ENCODE peak calls at places on chromosome 22, in six cellular contexts. S is K562, Y is HepG2, X is H1, M is HCT116, V is NT2/D1. A is an unnamed sample.

GRCh38 chr22:47570851-47571250 is 808.4 kb downstream of the TBC1D22A start:
- DNase-seq in X (no peak), V (no peak), S (no peak), M (no peak), Y (no peak), A (no peak)

GRCh38 chr22:19693981-19694670 is 20.2 kb upstream of the SEPTIN5 start:
- DNase-seq in V (no peak), M (no peak), X (no peak), S (no peak), Y (no peak), A (no peak)

GRCh38 chr22:19056951-19057401 is 65.2 kb downstream of the DGCR2 start:
- DNase-seq in V (no peak), M (no peak), S (no peak), Y (no peak), X (no peak), A (no peak)

GRCh38 chr22:29758959-29759358 is 7.8 kb downstream of the ZMAT5 start:
- DNase-seq in Y (no peak), S (no peak), X (no peak), V (no peak), M (no peak), A (no peak)

GRCh38 chr22:18050065-18050464 is 25.7 kb upstream of the MICAL3 start:
- DNase-seq in S (no peak), X (no peak), Y (no peak), V (no peak), M (no peak), A (no peak)

GRCh38 chr22:21657020-21657360 is 8.8 kb upstream of the PPIL2 start:
- DNase-seq in Y (no peak), X (no peak), S (no peak), M (no peak), V (no peak), A (no peak)

GRCh38 chr22:32911526-32911925 is 110.0 kb downstream of the TIMP3 start:
- DNase-seq in S (no peak), Y (no peak), M (no peak), X (no peak), V (no peak), A (no peak)

GRCh38 chr22:29260031-29260560 is 7.7 kb downstream of the RHBDD3 start:
- DNase-seq in X (no peak), Y (no peak), S (no peak), M (no peak), V (no peak), A (no peak)

GRCh38 chr22:25492950-25493790 is 71.3 kb upstream of the GRK3 start:
- DNase-seq in V (no peak), X (no peak), Y (no peak), S (no peak), M (no peak), A (no peak)

GRCh38 chr22:47395481-47395880 is 633.0 kb downstream of the TBC1D22A start:
- DNase-seq in S (no peak), V (no peak), Y (no peak), X (no peak), M (no peak), A (no peak)

GRCh38 chr22:40451230-40451629 is 80.8 kb downstream of the SGSM3 start:
- DNase-seq in M (no peak), S (no peak), V (no peak), Y (no peak), X (no peak), A (no peak)

GRCh38 chr22:39316440-39317083 is 2.9 kb downstream of the RPL3 start:
- DNase-seq in S (peak), Y (peak), X (peak), M (peak), V (peak), A (peak)

GRCh38 chr22:47044722-47045545 is 282.5 kb downstream of the TBC1D22A start:
- DNase-seq in Y (no peak), X (no peak), V (no peak), M (no peak), S (no peak), A (no peak)

GRCh38 chr22:47651216-47651987 is 889.0 kb downstream of the TBC1D22A start:
- DNase-seq in M (no peak), Y (no peak), S (no peak), V (no peak), X (no peak), A (no peak)

GRCh38 chr22:29342577-29343312 is 27.2 kb upstream of the RASL10A start:
- DNase-seq in M (no peak), S (peak), X (no peak), V (no peak), Y (peak), A (no peak)

GRCh38 chr22:28934026-28934425 is 50.7 kb downstream of the ZNRF3 start:
- DNase-seq in S (no peak), M (no peak), X (no peak), Y (no peak), V (no peak), A (no peak)

GRCh38 chr22:29225422-29226090 is 19.9 kb downstream of the EMID1 start:
- DNase-seq in S (no peak), V (no peak), X (no peak), M (no peak), Y (no peak), A (no peak)

GRCh38 chr22:46107089-46107664 is 43.1 kb upstream of the PPARA start:
- DNase-seq in S (no peak), V (no peak), Y (no peak), X (no peak), M (no peak), A (no peak)

GRCh38 chr22:17368727-17369552 is at the start of gene CECR2:
- DNase-seq in S (peak), X (peak), V (peak), Y (no peak), M (peak), A (peak)

GRCh38 chr22:29307658-29308147 is 1.3 kb downstream of the GAS2L1 start:
- DNase-seq in M (no peak), V (no peak), S (no peak), Y (no peak), X (no peak), A (no peak)

GRCh38 chr22:23827351-23827995 is 11.3 kb downstream of the DERL3 start:
- DNase-seq in S (no peak), V (no peak), M (no peak), Y (no peak), X (no peak), A (no peak)

DNA sequence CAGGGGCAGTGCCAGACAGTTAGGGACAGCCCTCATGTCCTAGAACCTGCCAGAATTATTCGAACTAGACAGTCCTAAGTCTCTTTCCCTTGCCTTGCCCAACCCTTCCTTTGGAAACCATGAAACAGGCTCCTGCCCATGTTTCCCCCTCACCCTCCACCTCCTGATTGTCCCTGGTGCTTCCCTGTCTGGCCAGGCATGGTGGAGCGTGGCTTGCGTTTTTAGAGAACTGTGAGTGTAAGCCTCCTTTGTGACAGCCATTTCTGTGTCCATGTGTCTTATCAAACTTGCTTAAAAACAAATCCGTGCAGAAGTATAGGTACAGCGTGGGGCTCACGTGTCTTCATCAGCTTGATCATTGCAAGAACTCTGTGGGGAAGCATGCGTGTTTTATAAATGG is 54.9 kb downstream of the MPPED1 start:
- DNase-seq in Y (no peak), V (no peak), X (no peak), M (no peak), S (no peak), A (no peak)
- TF ChIP-seq ZNF274 in Y (no peak), V (no peak), X (no peak), M (no peak), S (no peak), A (no peak)

GRCh38 chr22:50469377-50470305 is 5.2 kb downstream of the SBF1 start:
- DNase-seq in S (peak), V (no peak), X (no peak), Y (no peak), M (peak), A (peak)
- TF ChIP-seq ZNF274 in S (no peak), V (no peak), X (no peak), Y (no peak), M (no peak), A (no peak)

GRCh38 chr22:44577391-44578114 is 79.5 kb upstream of the RTL6 start:
- DNase-seq in Y (no peak), X (no peak), M (no peak), S (no peak), V (no peak), A (no peak)
- TF ChIP-seq ZNF274 in Y (no peak), X (no peak), M (no peak), S (no peak), V (no peak), A (no peak)

DNA sequence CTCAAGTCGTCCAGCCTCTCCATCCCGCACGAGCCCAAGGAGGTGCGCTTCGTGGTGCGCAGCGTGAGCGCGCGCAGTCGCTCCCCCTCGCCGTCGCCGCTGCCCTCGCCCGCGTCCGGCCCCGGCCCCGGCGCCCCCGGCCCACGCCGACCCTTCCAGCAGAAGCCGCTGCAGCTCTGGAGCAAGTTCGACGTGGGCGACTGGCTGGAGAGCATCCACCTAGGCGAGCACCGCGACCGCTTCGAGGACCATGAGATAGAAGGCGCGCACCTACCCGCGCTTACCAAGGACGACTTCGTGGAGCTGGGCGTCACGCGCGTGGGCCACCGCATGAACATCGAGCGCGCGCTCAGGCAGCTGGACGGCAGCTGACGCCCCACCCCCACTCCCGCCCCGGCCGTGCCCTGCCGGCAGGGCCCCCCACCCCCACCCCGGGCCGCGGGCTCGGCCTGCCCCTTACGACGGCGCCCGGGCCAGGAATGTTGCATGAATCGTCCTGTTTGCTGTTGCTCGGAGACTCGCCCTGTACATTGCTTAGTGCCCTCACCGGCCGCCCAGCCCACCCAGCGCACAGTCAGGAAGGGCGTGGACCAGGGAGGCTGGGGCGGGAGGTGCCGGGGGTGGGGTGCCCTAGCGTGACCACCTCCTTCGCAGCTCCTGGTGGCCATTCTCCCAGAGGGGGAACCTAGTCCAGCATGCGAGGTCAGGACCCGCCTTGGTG is 6.9 kb upstream of the ACR start:
- DNase-seq in V (no peak), S (no peak), M (no peak), Y (no peak), X (peak), A (no peak)
- TF ChIP-seq ZNF274 in V (no peak), S (no peak), M (no peak), Y (no peak), X (no peak), A (no peak)

GRCh38 chr22:34055525-34056200 is 135.4 kb upstream of the LARGE1 start:
- DNase-seq in M (no peak), S (no peak), Y (peak), V (peak), X (peak), A (no peak)
- TF ChIP-seq ZNF274 in M (no peak), S (no peak), Y (no peak), V (no peak), X (no peak), A (no peak)

DNA sequence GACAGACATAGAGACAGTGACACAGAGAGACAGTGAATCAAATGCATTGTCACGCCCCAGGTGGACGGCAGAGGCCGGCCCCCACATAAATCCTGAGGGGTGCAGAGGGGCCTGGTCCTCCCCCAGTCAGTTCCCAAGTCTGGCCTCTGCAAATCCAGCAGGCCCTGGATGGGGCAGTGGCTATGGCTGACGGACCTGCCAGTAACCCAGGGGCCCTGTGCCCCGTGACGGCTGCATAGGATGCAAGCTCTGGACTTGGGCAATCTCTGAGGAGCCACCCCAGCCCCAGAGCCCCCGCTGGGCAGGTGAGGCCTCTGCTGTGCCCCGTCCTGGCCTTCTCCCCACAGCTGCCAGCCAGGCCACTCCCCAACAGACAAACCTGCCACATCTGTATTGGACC is 204.5 kb downstream of the BRD1 start:
- DNase-seq in X (no peak), Y (no peak), M (no peak), S (no peak), V (no peak), A (no peak)
- TF ChIP-seq ZNF274 in X (no peak), Y (no peak), M (no peak), S (no peak), V (no peak), A (no peak)

GRCh38 chr22:35559354-35560005 is 18.8 kb downstream of the RASD2 start:
- DNase-seq in S (no peak), M (no peak), Y (no peak), V (no peak), X (no peak), A (no peak)
- TF ChIP-seq ZNF274 in S (no peak), M (no peak), Y (no peak), V (no peak), X (no peak), A (no peak)

DNA sequence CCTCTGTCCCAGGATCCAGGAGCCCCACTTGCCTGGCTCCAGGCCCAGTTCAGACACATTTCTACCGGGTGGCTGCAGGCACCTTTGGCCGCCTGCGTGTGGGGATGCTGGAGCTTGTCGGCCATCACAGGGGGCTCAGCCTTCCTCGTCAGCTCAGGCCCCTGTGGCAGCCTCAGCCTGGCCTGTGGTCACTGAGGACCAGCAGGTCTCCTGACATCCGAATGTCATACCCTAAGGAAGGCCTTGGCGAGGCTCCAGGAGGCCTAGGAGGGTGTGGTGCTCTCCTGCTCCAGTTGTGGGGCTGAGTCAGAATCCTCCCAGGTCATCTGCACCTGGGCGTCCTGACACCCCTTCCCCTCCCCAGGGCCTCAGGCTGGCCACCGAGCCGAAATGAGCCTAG is 14.9 kb upstream of the SOX10 start:
- DNase-seq in V (no peak), X (no peak), S (no peak), M (peak), Y (no peak), A (no peak)
- TF ChIP-seq ZNF274 in V (no peak), X (no peak), S (no peak), M (no peak), Y (no peak), A (no peak)

DNA sequence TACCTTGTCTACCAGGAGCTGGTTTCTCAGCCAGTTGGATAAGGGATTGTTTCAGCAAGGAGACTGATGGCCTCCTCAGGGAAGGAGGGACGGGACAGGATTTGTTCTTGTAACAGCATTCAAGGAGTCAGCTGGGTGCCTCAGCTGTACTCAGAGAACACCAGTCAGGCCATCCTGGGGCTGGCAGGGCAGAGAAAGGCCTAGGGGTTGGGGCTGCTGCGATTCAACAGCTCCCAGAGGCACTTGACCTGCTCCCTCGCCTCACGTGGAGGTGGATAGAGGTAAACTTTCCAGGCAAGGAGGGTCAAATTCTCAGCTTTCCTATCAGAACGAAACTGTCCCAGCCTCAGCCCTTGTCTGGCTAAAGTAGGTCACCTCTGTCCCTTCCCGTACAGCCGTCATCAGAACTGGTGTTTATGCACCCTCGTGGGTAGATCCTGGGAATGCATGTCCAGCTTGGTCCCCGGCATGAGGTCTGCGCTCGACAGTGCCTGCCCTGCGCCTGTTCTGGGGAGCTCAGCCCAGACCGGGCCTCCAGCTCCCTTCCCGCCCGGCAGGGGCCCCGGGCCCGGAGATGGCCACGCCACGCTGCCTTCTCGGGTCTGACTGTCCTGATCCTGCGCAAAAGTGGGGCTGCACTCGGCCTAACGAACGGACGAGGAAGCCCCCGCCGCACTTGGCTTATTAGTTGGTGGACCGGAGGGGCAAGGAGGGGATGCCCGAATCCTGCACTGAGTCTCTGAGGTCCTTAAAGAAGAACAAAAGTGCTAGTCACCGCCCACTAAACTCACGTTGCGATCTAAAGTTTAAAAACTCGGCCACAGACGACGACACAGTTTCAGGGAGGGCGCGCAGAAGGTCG is 762 bp upstream of the CCDC134 start:
- DNase-seq in V (no peak), M (no peak), S (peak), Y (no peak), X (peak), A (no peak)
- TF ChIP-seq ZNF274 in V (no peak), M (no peak), S (no peak), Y (no peak), X (no peak), A (no peak)